ENCODE peak calls at places on chromosomes 13 and 19, in five cellular contexts. P is AG08395, S is brain microvascular endothelial cell, O is foreskin fibroblast, W is activated B cell treated with CpG ODN at 0.5 μM for 24 hours. J is an unnamed sample.
A peak's percentile ranks its signal among the peaks of the same experiment; 100 is the strongest.

GRCh38 chr19:14073925-14074838 is 1.6 kb downstream of the MISP3 start:
- DNase-seq in P (no peak), S (no peak), O (peak; percentile 50), W (no peak), J (no peak)

GRCh38 chr19:6232567-6232966 is 47.2 kb downstream of the MLLT1 start:
- DNase-seq in P (peak; percentile 69), S (peak; percentile 32), O (peak; percentile 84), W (no peak), J (peak; percentile 83)

GRCh38 chr13:109743706-109744453 is 42.5 kb downstream of the IRS2 start:
- DNase-seq in P (peak; percentile 27), S (peak; percentile 42), O (peak; percentile 83), W (no peak), J (peak; percentile 49)

GRCh38 chr19:2495130-2495641 is 19.3 kb downstream of the GADD45B start:
- DNase-seq in P (peak; percentile 87), S (no peak), O (peak; percentile 80), W (no peak), J (peak; percentile 78)

GRCh38 chr19:29303035-29303706 is 90.2 kb upstream of the UQCRFS1 start:
- DNase-seq in P (no peak), S (no peak), O (no peak), W (no peak), J (no peak)

GRCh38 chr13:81138353-81138995 is 797.5 kb upstream of the SPRY2 start:
- DNase-seq in P (no peak), S (no peak), O (no peak), W (no peak), J (no peak)

GRCh38 chr19:38134538-38135149 is 89.4 kb downstream of the DPF1 start:
- DNase-seq in P (peak; percentile 52), S (peak; percentile 32), O (peak; percentile 63), W (no peak), J (peak; percentile 24)

GRCh38 chr13:83325454-83325853 is 556.8 kb downstream of the SLITRK1 start:
- DNase-seq in P (no peak), S (peak; percentile 46), O (peak; percentile 90), W (no peak), J (peak; percentile 77)

GRCh38 chr13:109780880-109781383 is 5.5 kb downstream of the IRS2 start:
- DNase-seq in P (no peak), S (no peak), O (no peak), W (no peak), J (no peak)

GRCh38 chr13:36533806-36534205 is 101.5 kb downstream of the CCNA1 start:
- DNase-seq in P (no peak), S (no peak), O (no peak), W (no peak), J (no peak)

GRCh38 chr13:41284512-41285288 is 21.3 kb upstream of the MTRF1 start:
- DNase-seq in P (peak; percentile 41), S (peak; percentile 75), O (peak; percentile 95), W (no peak), J (peak; percentile 97)

GRCh38 chr19:860481-861098 is 1.1 kb downstream of the CFD start:
- DNase-seq in P (peak; percentile 91), S (no peak), O (peak; percentile 90), W (peak; percentile 63), J (peak; percentile 23)

GRCh38 chr19:42466521-42467436 is 24.0 kb upstream of the CXCL17 start:
- DNase-seq in P (no peak), S (no peak), O (peak; percentile 27), W (no peak), J (no peak)

GRCh38 chr19:3830841-3831589 is 37.8 kb downstream of the ZFR2 start:
- DNase-seq in P (no peak), S (no peak), O (no peak), W (no peak), J (no peak)

GRCh38 chr13:75800545-75800944 is 164.4 kb downstream of the LMO7 start:
- DNase-seq in P (no peak), S (no peak), O (no peak), W (no peak), J (no peak)

GRCh38 chr19:12331211-12331941 is 2.1 kb downstream of the ZNF563 start:
- DNase-seq in P (no peak), S (no peak), O (no peak), W (peak; percentile 56), J (no peak)

GRCh38 chr19:6216996-6217751 is 62.6 kb downstream of the MLLT1 start:
- DNase-seq in P (no peak), S (peak; percentile 22), O (no peak), W (no peak), J (no peak)

GRCh38 chr13:73060251-73061160 is 1.7 kb downstream of the KLF5 start:
- DNase-seq in P (peak; percentile 39), S (peak; percentile 64), O (peak; percentile 87), W (no peak), J (peak; percentile 35)

GRCh38 chr19:48458016-48458415 is 2.6 kb downstream of the KCNJ14 start:
- DNase-seq in P (no peak), S (no peak), O (peak; percentile 74), W (no peak), J (no peak)